ENCODE peak calls at places on chromosome 14, in four cellular contexts. A is HepG2, F is SK-N-SH, M is K562. T is an unnamed sample.

GRCh38 chr14:68111733-68112270 is 292.2 kb downstream of the RAD51B start:
- DNase-seq in M (no peak), A (no peak), F (no peak), T (no peak)

GRCh38 chr14:102927878-102928411 is 5.5 kb downstream of the AMN start:
- DNase-seq in F (no peak), A (no peak), M (no peak), T (no peak)

GRCh38 chr14:93005838-93006237 is 82.9 kb downstream of the CHGA start:
- DNase-seq in A (no peak), F (no peak), M (no peak), T (no peak)

GRCh38 chr14:39369029-39369428 is 63.2 kb downstream of the FBXO33 start:
- DNase-seq in A (no peak), M (no peak), F (no peak), T (no peak)

GRCh38 chr14:37179896-37180502 is 7.6 kb upstream of the SLC25A21 start:
- DNase-seq in M (no peak), A (no peak), F (no peak), T (no peak)

GRCh38 chr14:23086565-23086964 is 8.4 kb downstream of the ACIN1 start:
- DNase-seq in M (no peak), A (no peak), F (no peak), T (no peak)

GRCh38 chr14:91149462-91149861 is 35.6 kb downstream of the DGLUCY start:
- DNase-seq in F (no peak), A (peak; percentile 92), M (peak; percentile 48), T (no peak)

GRCh38 chr14:30698463-30698862 is 76.3 kb downstream of the SCFD1 start:
- DNase-seq in M (no peak), A (no peak), F (no peak), T (no peak)

GRCh38 chr14:76985540-76986260 is 42.8 kb downstream of the IRF2BPL start:
- DNase-seq in A (no peak), M (no peak), F (no peak), T (no peak)

DNA sequence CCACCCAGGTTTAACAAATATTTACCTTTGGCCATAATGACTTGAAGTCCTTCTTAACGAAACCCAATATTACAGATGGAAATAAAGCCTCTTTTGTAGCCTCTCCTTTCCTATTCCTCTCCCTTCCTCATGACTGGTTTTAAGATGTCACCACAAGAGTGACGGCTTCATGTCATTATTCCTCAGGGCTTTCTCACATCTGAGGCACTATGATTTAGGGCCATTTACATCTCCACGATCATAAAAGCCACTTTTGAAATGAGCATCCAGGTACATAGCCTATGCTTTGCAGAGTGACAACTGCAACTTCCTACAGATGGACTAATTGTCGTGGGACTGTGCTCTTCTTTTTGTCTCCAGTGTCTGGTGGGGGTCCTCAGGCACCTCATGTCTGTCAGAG is 32.3 kb upstream of the DACT1 start:
- DNase-seq in M (no peak), F (no peak), A (no peak), T (no peak)
- TF ChIP-seq EP300 in M (no peak), F (no peak), A (no peak), T (no peak)

GRCh38 chr14:69632752-69633151 is 21.4 kb downstream of the SUSD6 start:
- DNase-seq in M (no peak), A (no peak), F (no peak), T (no peak)

GRCh38 chr14:69632154-69632553 is 20.8 kb downstream of the SUSD6 start:
- DNase-seq in A (no peak), F (no peak), M (no peak), T (no peak)

GRCh38 chr14:69626132-69626500 is 14.7 kb downstream of the SUSD6 start:
- DNase-seq in F (no peak), M (peak; percentile 53), A (no peak), T (no peak)

GRCh38 chr14:69631509-69631908 is 20.1 kb downstream of the SUSD6 start:
- DNase-seq in M (no peak), F (no peak), A (peak; percentile 72), T (no peak)

DNA sequence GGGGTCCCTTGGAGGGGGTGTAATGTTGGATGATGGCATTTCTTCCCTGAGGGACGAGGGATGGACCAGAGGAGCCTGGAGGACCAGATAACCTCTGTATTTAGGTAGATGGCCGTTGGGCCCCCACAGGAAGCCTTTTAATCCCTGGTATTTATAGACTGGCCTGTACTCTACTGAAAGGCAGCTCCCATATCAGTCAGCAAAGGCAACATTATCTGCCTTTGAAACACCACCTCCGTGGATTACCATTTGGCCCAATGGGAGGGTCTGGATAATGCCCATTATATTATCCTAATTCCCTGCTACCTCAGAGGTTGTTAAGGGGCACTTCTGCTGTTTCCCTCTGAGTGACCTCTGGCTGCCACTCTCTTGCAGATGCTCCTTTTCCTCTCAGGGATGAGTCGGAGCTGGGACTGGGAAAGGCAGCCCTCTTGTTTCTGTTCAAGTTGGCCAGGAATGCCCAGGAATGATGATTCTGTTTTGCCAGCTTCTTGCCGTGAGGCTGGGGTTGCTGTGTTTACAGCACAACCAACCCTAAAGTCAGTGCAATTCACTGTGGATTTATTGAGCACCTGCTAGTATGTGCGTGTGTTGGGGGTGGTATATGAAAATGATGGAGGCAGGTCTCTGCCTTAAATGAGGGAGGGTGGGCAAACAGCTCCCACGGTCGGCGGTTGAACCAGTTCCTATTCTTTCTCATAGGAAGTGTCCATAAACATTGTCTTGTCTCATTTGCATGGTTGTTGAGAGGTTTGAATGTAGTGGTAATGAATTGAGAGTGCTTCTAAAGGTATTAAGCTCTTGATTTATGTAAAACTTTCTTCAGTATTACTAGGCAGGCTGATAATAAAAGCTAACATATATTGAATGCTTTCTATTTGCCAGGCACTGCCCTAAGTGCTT is 18.1 kb downstream of the SUSD6 start:
- DNase-seq in M (peak; percentile 62), F (no peak), A (no peak), T (no peak)
- H3K27ac ChIP-seq in M (peak overlapping the region; percentile 50), F (no peak overlapping the region), A (no peak overlapping the region), T (peak overlapping the region; percentile 85)

GRCh38 chr14:89910706-89911017 is 43.9 kb downstream of the EFCAB11 start:
- DNase-seq in M (no peak), F (no peak), A (no peak), T (no peak)

GRCh38 chr14:89915114-89915878 is 39.2 kb downstream of the EFCAB11 start:
- DNase-seq in A (peak; percentile 59), M (peak; percentile 32), F (peak; percentile 50), T (peak; percentile 25)

GRCh38 chr14:89911018-89911919 is 43.3 kb downstream of the EFCAB11 start:
- DNase-seq in F (no peak), A (peak; percentile 91), M (no peak), T (no peak)

GRCh38 chr14:89909586-89909985 is 44.9 kb downstream of the EFCAB11 start:
- DNase-seq in M (no peak), A (no peak), F (no peak), T (no peak)

GRCh38 chr14:89912667-89913211 is 41.8 kb downstream of the EFCAB11 start:
- DNase-seq in A (peak; percentile 59), F (peak; percentile 37), M (no peak), T (no peak)
- TF ChIP-seq MXI1 in A (no peak), F (no peak), M (no peak), T (no peak)

GRCh38 chr14:21558703-21559063 is 21.2 kb downstream of the OR10G3 start:
- DNase-seq in F (no peak), M (no peak), A (no peak), T (no peak)

GRCh38 chr14:21553266-21553665 is 26.6 kb downstream of the OR10G3 start:
- DNase-seq in M (no peak), F (no peak), A (no peak), T (no peak)

GRCh38 chr14:21556378-21557083 is 23.3 kb downstream of the OR10G3 start:
- DNase-seq in F (no peak), M (no peak), A (no peak), T (no peak)

GRCh38 chr14:21557084-21557901 is 22.6 kb downstream of the OR10G3 start:
- DNase-seq in F (peak; percentile 65), A (peak; percentile 99), M (peak; percentile 52), T (peak; percentile 61)
- TF ChIP-seq EP300 in F (no peak), A (peak; percentile 95), M (no peak), T (no peak)

DNA sequence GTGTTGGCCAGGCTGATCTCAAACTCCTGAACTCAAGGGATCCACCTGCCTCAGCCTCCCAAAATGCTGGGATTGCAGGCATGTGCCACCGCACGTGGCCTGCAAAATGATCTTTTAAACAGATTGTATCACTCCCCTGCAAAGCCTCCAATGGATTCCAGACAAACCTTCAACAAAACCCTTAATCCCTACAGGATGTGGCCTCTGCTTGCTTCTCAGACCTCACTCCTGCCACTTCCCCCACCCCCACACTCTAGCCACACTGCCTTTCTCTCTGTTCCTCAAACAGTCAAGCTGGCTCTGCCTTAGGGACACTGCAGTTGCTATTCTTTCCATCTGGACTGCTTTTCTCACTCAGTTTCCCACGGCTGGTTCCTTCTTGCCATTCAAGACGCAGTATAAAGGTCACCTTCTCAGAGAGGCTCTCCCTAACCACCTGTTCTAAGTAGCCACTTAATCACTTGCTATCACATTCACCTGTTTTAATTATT is 47.3 kb upstream of the TMED10 start:
- DNase-seq in A (no peak), F (no peak), M (no peak), T (peak; percentile 75)
- H3K27ac ChIP-seq in A (no peak overlapping the region), F (no peak overlapping the region), M (no peak overlapping the region), T (no peak overlapping the region)

T was measured in GM12878.